ENCODE peak calls at places on chromosome 16, in five cellular contexts. P is neuronal stem cell, G is neural progenitor cell, C is body of pancreas, F is GM23338. Q is an unnamed sample. For H3K36me3, the result is how much of the 10 kb centered on the place peaks cover.

GRCh38 chr16:58843675-58844074 is 109.6 kb upstream of the GOT2 start:
- DNase-seq in G (peak), F (peak), C (no peak), P (no peak), Q (no peak)

GRCh38 chr16:82031116-82032084 is 3.7 kb upstream of the HSD17B2 start:
- DNase-seq in F (peak), C (peak), P (peak), G (peak), Q (no peak)

GRCh38 chr16:69890114-69890890 is 60.8 kb upstream of the CLEC18A start:
- DNase-seq in P (peak), F (peak), G (peak), C (peak), Q (peak)

GRCh38 chr16:760498-761343 is at the start of gene MSLN:
- DNase-seq in F (no peak), P (no peak), C (no peak), G (no peak), Q (no peak)

GRCh38 chr16:78048319-78048718 is 26.0 kb downstream of the CLEC3A start:
- DNase-seq in F (no peak), C (no peak), G (no peak), P (no peak), Q (no peak)

GRCh38 chr16:79146-80054 is 1.4 kb downstream of the MPG start:
- DNase-seq in F (no peak), C (no peak), G (no peak), P (no peak), Q (no peak)

GRCh38 chr16:28869201-28869600 is 5.6 kb downstream of the SH2B1 start:
- DNase-seq in G (no peak), P (no peak), F (no peak), C (no peak), Q (no peak)

GRCh38 chr16:74199842-74200124 is 96.8 kb upstream of the PSMD7 start:
- DNase-seq in G (no peak), P (no peak), F (no peak), C (peak), Q (no peak)

GRCh38 chr16:50476486-50477260 is 71.5 kb upstream of the NKD1 start:
- DNase-seq in G (no peak), F (no peak), P (no peak), C (no peak), Q (no peak)

GRCh38 chr16:49474741-49475140 is 101.1 kb downstream of the C16orf78 start:
- DNase-seq in C (no peak), P (no peak), G (no peak), F (no peak), Q (peak)

GRCh38 chr16:89507834-89508590 is at the start of gene SPG7:
- DNase-seq in C (peak), P (peak), G (peak), F (peak), Q (peak)

GRCh38 chr16:83912152-83912948 is 13.4 kb downstream of the MLYCD start:
- DNase-seq in P (no peak), F (no peak), C (no peak), G (no peak), Q (no peak)

GRCh38 chr16:54290203-54291106 is 3.9 kb upstream of the IRX3 start:
- DNase-seq in P (peak), C (no peak), F (peak), G (peak), Q (no peak)

GRCh38 chr16:83602797-83603735 is 204.7 kb upstream of the HSBP1 start:
- DNase-seq in P (no peak), G (no peak), C (no peak), F (peak), Q (no peak)

GRCh38 chr16:56606071-56606687 is 2.2 kb upstream of the MT2A start:
- DNase-seq in F (no peak), C (peak), G (no peak), P (no peak), Q (peak)

GRCh38 chr16:50602531-50603205 is 54.5 kb downstream of the NKD1 start:
- DNase-seq in F (no peak), P (no peak), G (no peak), C (no peak), Q (no peak)

GRCh38 chr16:54455021-54455725 is 168.6 kb upstream of the IRX3 start:
- DNase-seq in G (no peak), C (no peak), P (no peak), F (no peak), Q (no peak)

GRCh38 chr16:72976047-72976746 is 71.7 kb downstream of the ZFHX3 start:
- DNase-seq in P (no peak), C (no peak), G (no peak), F (no peak), Q (no peak)

GRCh38 chr16:1989826-1990335 is at the start of gene SYNGR3:
- DNase-seq in F (peak), C (no peak), G (peak), P (no peak), Q (no peak)

GRCh38 chr16:8346291-8346690 is 244.0 kb downstream of the TMEM114 start:
- DNase-seq in P (peak), G (peak), C (peak), F (peak), Q (no peak)

GRCh38 chr16:4877298-4877685 is 30.0 kb downstream of the UBN1 start:
- DNase-seq in G (no peak), C (no peak), F (no peak), P (no peak), Q (no peak)
- H3K36me3 ChIP-seq in G (under half), C (under half), F (under half), P (half or more), Q (under half)

GRCh38 chr16:27401768-27402568 is at the start of gene IL21R:
- DNase-seq in C (peak), F (no peak), G (peak), P (no peak), Q (no peak)

GRCh38 chr16:27402569-27402963 is 592 bp downstream of the IL21R start:
- DNase-seq in P (no peak), C (no peak), G (no peak), F (no peak), Q (no peak)

GRCh38 chr16:27399969-27400368 is 2.0 kb upstream of the IL21R start:
- DNase-seq in F (no peak), C (no peak), P (no peak), G (no peak), Q (no peak)

GRCh38 chr16:27400751-27401620 is 988 bp upstream of the IL21R start:
- DNase-seq in G (no peak), P (no peak), F (no peak), C (no peak), Q (no peak)

DNA sequence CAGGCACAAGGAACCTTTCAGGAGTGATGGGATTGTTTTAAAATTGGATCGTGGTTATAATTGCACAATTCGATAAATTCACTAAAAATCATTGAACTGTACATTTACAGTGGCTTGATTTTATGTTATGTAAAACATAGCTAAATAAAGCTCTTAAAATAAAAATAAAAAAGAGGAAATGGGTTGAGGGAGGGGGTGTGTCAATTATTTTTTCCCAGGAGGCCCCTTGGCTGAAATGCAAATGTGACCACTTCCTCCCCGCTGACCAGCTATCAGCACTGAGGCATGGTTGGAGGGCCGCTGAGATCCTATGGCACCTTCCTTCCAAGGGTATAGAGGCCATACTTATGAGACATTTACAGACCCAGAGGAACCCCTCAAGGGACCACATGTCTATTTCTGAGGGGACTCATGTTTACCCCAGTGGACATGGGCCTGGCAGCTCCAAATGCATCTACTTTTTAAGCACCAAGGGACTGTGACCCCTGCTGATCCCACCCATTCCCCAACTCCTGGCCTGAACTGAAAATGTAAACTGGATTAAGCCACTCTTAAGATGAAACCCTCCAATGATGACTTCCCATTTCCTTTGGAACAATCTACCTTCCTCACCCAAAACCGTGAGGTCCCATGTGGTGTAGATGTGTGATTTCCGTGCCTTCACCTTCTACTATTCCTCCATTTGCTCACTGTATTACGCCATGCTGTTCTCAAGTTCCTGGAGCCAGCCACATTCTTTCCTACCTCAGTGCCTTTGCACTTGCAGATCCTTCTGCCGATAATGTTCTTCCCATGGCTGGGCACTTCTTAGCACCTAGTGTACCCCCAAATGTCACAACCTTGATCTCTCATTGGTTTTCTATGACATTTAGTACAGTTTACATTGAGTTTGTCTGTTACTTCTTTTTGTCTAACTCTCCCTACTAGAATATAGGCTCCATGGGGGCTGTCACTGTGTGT is 2.8 kb upstream of the IL21R start:
- DNase-seq in C (peak), G (no peak), P (no peak), F (no peak), Q (no peak)
- H3K4me3 ChIP-seq in C (no peak), G (no peak), P (no peak), F (no peak), Q (no peak)

GRCh38 chr16:26749072-26749471 is 317.7 kb upstream of the C16orf82 start:
- DNase-seq in F (no peak), C (no peak), P (no peak), G (no peak), Q (no peak)
- H3K36me3 ChIP-seq in F (under half), C (under half), P (under half), G (under half), Q (under half)

DNA sequence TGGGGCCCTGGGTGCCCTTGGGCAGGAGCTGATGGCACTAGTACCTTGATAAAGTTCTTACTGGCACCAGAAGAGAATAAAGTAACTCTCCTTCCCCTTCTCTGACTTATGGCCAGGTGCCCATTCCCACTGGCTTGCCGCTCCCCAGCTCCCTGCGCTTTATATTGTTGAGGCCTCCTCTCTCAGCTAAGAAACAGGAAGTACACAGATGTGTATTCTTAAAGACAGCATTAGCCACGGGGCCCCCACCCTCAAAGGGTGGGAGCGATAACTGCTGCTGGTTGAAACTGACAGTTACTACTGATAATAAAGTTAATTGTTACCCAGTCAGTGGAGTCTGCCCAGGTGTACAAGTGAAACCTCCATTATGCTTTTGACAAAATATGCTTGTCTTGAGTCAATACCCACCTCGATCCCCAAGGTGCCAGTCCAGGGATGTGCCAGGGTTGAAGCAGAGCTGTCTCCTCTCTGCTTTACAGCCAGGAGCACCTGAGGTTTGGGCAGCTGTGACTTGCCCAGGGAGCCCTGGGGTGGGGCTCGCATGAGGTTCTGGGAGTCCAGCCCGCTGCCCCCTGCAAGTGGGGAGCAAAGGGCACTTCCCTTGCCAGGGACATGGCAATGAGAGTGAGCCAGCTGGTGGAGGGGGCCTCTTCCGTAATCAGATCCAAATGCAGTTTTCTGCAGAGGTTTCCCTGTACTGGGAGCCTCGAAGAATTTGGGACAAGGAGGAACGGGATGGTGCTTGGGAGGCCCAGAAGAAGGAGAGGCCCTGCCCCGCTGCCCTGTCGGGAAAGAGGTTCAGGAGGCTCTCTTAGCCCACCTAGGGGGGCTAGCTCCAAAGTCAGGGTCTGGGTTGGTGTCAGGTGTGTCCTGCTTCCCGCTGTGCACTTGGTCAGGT is 5.4 kb upstream of the CLDN9 start:
- DNase-seq in G (no peak), P (no peak), F (peak), C (peak), Q (no peak)
- H3K4me3 ChIP-seq in G (no peak), P (no peak), F (peak), C (no peak), Q (no peak)

DNA sequence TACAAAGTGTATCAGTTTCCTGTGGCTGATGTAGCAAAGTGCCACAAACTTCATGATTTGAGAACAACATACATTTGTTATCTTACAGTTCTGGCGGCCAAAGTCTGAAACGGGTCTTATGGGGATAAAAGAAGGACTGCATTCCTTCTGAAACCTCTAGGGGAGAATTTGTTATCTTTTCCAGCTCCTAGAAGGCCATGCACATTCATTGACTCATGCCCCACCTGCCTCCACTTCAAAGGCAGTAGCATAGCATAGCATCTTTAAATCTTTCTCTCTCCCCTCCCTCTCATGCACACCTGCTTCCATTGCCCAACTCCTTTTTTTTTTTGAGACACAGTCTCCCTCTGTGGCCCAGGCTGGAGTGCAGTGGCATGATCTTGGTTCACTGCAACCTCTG is 190.7 kb upstream of the DYNLRB2 start:
- DNase-seq in G (no peak), C (no peak), F (no peak), P (no peak), Q (no peak)
- H3K36me3 ChIP-seq in G (under half), C (under half), F (under half), P (under half), Q (under half)

GRCh38 chr16:57694191-57694555 is 433 bp upstream of the DRC7 start:
- DNase-seq in P (no peak), C (peak), F (no peak), G (no peak), Q (no peak)
- H3K4me3 ChIP-seq in P (no peak), C (no peak), F (no peak), G (no peak), Q (no peak)

DNA sequence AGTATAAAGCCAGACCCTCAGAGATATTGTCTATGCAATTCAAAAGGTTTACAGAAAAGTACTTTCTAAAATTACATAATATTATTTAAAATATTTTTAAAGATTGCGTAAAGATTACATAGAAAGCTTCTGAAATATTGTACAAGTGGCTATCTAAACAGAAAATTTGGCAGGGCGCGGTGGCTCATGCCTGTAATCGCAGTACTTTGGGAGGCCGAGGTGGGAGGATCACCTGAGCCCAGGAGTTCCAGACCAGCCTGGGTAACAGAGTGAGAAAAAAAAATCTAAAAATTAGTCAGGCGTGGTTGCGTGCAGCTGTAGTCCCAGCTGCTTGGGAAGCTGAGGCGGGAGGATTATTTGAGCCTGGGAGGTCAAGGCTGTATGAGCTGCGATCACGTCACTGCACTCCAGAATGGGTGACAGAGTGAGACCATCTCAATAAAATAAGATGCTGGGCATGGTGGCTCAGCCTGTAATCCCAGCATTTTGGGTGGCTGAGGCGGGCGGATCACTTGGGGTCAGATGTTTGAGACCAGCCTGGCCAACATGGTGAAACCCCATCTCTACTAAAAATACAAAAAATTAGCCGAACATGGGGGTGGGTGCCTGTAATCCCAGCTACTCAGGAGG is 18.1 kb downstream of the UBN1 start:
- DNase-seq in G (no peak), F (no peak), P (no peak), C (no peak), Q (no peak)
- H3K36me3 ChIP-seq in G (under half), F (under half), P (under half), C (under half), Q (under half)

Q was measured in ovary.